ENCODE peak calls at places on chromosomes 12 and 14, in four cellular contexts. One of them, this sample, is unnamed.

GRCh38 chr12:6020930-6021329 is 75.9 kb upstream of the ANO2 start:
- DNase-seq in GM12878: no peak
- DNase-seq in HepG2: no peak
- DNase-seq in H1: no peak
- DNase-seq in this sample: no peak

GRCh38 chr14:104383931-104384775 is 195.4 kb upstream of the C14orf180 start:
- DNase-seq in GM12878: no peak
- DNase-seq in HepG2: no peak
- DNase-seq in H1: no peak
- DNase-seq in this sample: peak; percentile 88

GRCh38 chr14:90587252-90587910 is 190.6 kb downstream of the CALM1 start:
- DNase-seq in GM12878: no peak
- DNase-seq in HepG2: no peak
- DNase-seq in H1: no peak
- DNase-seq in this sample: no peak

GRCh38 chr12:126493366-126494108 is 1428.3 kb downstream of the AACS start:
- DNase-seq in GM12878: no peak
- DNase-seq in HepG2: no peak
- DNase-seq in H1: no peak
- DNase-seq in this sample: peak; percentile 25

GRCh38 chr12:105025890-105026289 is 39.8 kb downstream of the NOPCHAP1 start:
- DNase-seq in GM12878: no peak
- DNase-seq in HepG2: no peak
- DNase-seq in H1: no peak
- DNase-seq in this sample: no peak

GRCh38 chr12:116164263-116164817 is 113.2 kb downstream of the MED13L start:
- DNase-seq in GM12878: no peak
- DNase-seq in HepG2: no peak
- DNase-seq in H1: no peak
- DNase-seq in this sample: peak; percentile 38

GRCh38 chr14:102525213-102526143 is 15.9 kb upstream of the ANKRD9 start:
- DNase-seq in GM12878: peak; percentile 27
- DNase-seq in HepG2: peak; percentile 55
- DNase-seq in H1: no peak
- DNase-seq in this sample: no peak

GRCh38 chr12:14948672-14949071 is 10.3 kb upstream of the ERP27 start:
- DNase-seq in GM12878: peak; percentile 90
- DNase-seq in HepG2: no peak
- DNase-seq in H1: no peak
- DNase-seq in this sample: no peak

GRCh38 chr12:2431810-2432209 is 363.0 kb upstream of the FKBP4 start:
- DNase-seq in GM12878: no peak
- DNase-seq in HepG2: no peak
- DNase-seq in H1: no peak
- DNase-seq in this sample: no peak

GRCh38 chr12:18375583-18375982 is 114.3 kb downstream of the PIK3C2G start:
- DNase-seq in GM12878: no peak
- DNase-seq in HepG2: no peak
- DNase-seq in H1: no peak
- DNase-seq in this sample: no peak

GRCh38 chr14:53055003-53055402 is 98.1 kb downstream of the DDHD1 start:
- DNase-seq in GM12878: peak; percentile 15
- DNase-seq in HepG2: peak; percentile 38
- DNase-seq in H1: no peak
- DNase-seq in this sample: peak; percentile 45

GRCh38 chr12:121003650-121004049 is 12.6 kb downstream of the C12orf43 start:
- DNase-seq in GM12878: no peak
- DNase-seq in HepG2: peak; percentile 46
- DNase-seq in H1: no peak
- DNase-seq in this sample: no peak

GRCh38 chr14:104266643-104267575 is 128.5 kb downstream of the KIF26A start:
- DNase-seq in GM12878: no peak
- DNase-seq in HepG2: no peak
- DNase-seq in H1: no peak
- DNase-seq in this sample: no peak

GRCh38 chr12:53378222-53378621 is 1.8 kb upstream of the SP1 start:
- DNase-seq in GM12878: no peak
- DNase-seq in HepG2: no peak
- DNase-seq in H1: no peak
- DNase-seq in this sample: no peak

GRCh38 chr12:4002601-4003000 is 129.4 kb upstream of the PARP11 start:
- DNase-seq in GM12878: no peak
- DNase-seq in HepG2: no peak
- DNase-seq in H1: no peak
- DNase-seq in this sample: no peak

GRCh38 chr14:23396781-23397407 is 11.2 kb downstream of the MYH6 start:
- DNase-seq in GM12878: no peak
- DNase-seq in HepG2: no peak
- DNase-seq in H1: no peak
- DNase-seq in this sample: no peak

GRCh38 chr12:59834659-59835474 is 239.0 kb downstream of the SLC16A7 start:
- DNase-seq in GM12878: no peak
- DNase-seq in HepG2: peak; percentile 5
- DNase-seq in H1: no peak
- DNase-seq in this sample: peak; percentile 9

GRCh38 chr14:106218189-106218588 is 691.8 kb downstream of the TMEM121 start:
- DNase-seq in GM12878: peak; percentile 2
- DNase-seq in HepG2: no peak
- DNase-seq in H1: no peak
- DNase-seq in this sample: no peak

GRCh38 chr12:94109154-94109553 is 39.2 kb upstream of the PLXNC1 start:
- DNase-seq in GM12878: no peak
- DNase-seq in HepG2: no peak
- DNase-seq in H1: no peak
- DNase-seq in this sample: no peak

GRCh38 chr14:64938972-64939816 is 3.4 kb downstream of the GPX2 start:
- DNase-seq in GM12878: no peak
- DNase-seq in HepG2: no peak
- DNase-seq in H1: no peak
- DNase-seq in this sample: no peak

GRCh38 chr14:31124197-31124596 is 83.4 kb downstream of the HECTD1 start:
- DNase-seq in GM12878: no peak
- DNase-seq in HepG2: no peak
- DNase-seq in H1: no peak
- DNase-seq in this sample: no peak

GRCh38 chr12:46523446-46523845 is 150.9 kb upstream of the SLC38A2 start:
- DNase-seq in GM12878: no peak
- DNase-seq in HepG2: peak; percentile 62
- DNase-seq in H1: no peak
- DNase-seq in this sample: no peak
- TF ChIP-seq YY1 in GM12878: no peak
- TF ChIP-seq YY1 in HepG2: no peak
- TF ChIP-seq YY1 in H1: no peak
- TF ChIP-seq YY1 in this sample: no peak

GRCh38 chr12:13103391-13104033 is at the start of gene GSG1:
- DNase-seq in GM12878: no peak
- DNase-seq in HepG2: no peak
- DNase-seq in H1: no peak
- DNase-seq in this sample: no peak
- TF ChIP-seq TCF12 in GM12878: no peak
- TF ChIP-seq TCF12 in HepG2: no peak
- TF ChIP-seq TCF12 in H1: no peak
- TF ChIP-seq TCF12 in this sample: no peak

GRCh38 chr14:68365228-68365627 is 427.6 kb downstream of the ZFP36L1 start:
- DNase-seq in GM12878: no peak
- DNase-seq in HepG2: no peak
- DNase-seq in H1: no peak
- DNase-seq in this sample: no peak
- TF ChIP-seq YY1 in GM12878: no peak
- TF ChIP-seq YY1 in HepG2: no peak
- TF ChIP-seq YY1 in H1: no peak
- TF ChIP-seq YY1 in this sample: no peak

GRCh38 chr12:62840311-62840710 is 94.6 kb downstream of the PPM1H start:
- DNase-seq in GM12878: no peak
- DNase-seq in HepG2: peak; percentile 75
- DNase-seq in H1: no peak
- DNase-seq in this sample: no peak
- TF ChIP-seq TCF12 in GM12878: no peak
- TF ChIP-seq TCF12 in HepG2: no peak
- TF ChIP-seq TCF12 in H1: no peak
- TF ChIP-seq TCF12 in this sample: no peak

GRCh38 chr12:21305666-21306065 is 29.1 kb downstream of the SLCO1A2 start:
- DNase-seq in GM12878: no peak
- DNase-seq in HepG2: no peak
- DNase-seq in H1: no peak
- DNase-seq in this sample: no peak

DNA sequence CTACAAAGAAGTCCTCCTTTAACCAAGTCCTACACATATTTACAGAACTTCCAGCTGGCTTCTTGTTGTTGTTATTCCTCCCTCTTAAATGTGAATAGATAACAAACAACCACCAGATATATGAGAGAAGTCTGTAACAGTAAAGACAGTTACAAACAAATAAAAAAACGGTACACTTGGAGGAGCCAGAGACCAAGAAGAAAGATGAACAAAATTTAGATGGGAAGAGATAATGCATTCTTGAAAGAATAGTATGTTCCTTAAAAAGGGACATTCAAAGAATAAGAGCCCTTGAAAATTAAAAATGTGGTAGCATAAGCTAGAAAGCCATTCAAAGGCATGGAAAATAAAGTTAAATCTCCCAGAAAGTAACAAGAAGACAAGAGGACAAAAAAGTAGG is 25.9 kb downstream of the SLCO1A2 start:
- DNase-seq in GM12878: no peak
- DNase-seq in HepG2: no peak
- DNase-seq in H1: no peak
- DNase-seq in this sample: no peak
- TF ChIP-seq YY1 in GM12878: no peak
- TF ChIP-seq YY1 in HepG2: no peak
- TF ChIP-seq YY1 in H1: no peak
- TF ChIP-seq YY1 in this sample: no peak

DNA sequence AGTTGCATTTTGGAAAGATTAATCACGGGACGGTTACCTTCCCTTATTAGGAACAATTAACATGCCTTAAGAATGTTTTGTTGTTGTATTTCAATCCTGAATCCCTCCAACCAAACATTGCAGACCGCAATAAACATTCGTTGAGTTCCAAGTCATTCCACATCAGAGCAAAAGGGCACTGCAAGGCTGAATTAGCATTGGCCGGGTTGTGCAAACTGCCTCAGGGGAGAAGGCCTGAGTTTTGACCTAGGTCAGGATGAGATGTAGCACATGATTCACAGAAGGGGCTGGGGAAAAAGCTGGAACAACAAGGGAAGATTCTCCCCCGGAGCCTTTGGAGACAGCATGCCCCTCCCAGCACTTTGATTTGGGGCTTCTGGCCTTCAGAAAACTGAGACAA is 82.1 kb upstream of the BDKRB2 start:
- DNase-seq in GM12878: no peak
- DNase-seq in HepG2: no peak
- DNase-seq in H1: no peak
- DNase-seq in this sample: no peak
- TF ChIP-seq TCF12 in GM12878: no peak
- TF ChIP-seq TCF12 in HepG2: no peak
- TF ChIP-seq TCF12 in H1: no peak
- TF ChIP-seq TCF12 in this sample: no peak